ENCODE peak calls at places on chromosome 1, in six cellular contexts. One of them, this sample, is unnamed.

GRCh38 chr1:201702936-201703335 is 126.0 kb upstream of the IPO9 start:
- DNase-seq in NCI-H510A treated with DMSO at 0.1 percent for 48 hours: peak; percentile 97
- DNase-seq in immature natural killer cell: no peak
- DNase-seq in stimulated activated CD4-positive, alpha-beta T cell treated with anti-CD3 and anti-CD28 coated beads, Interleukin-2, amount 100 ng/mL, for 48 hours: no peak
- DNase-seq in glomerular endothelial cell: no peak
- DNase-seq in hippocampal formation: no peak
- DNase-seq in this sample: no peak

GRCh38 chr1:186985889-186986491 is 157.2 kb downstream of the PLA2G4A start:
- DNase-seq in NCI-H510A treated with DMSO at 0.1 percent for 48 hours: peak; percentile 45
- DNase-seq in immature natural killer cell: peak; percentile 14
- DNase-seq in stimulated activated CD4-positive, alpha-beta T cell treated with anti-CD3 and anti-CD28 coated beads, Interleukin-2, amount 100 ng/mL, for 48 hours: no peak
- DNase-seq in glomerular endothelial cell: no peak
- DNase-seq in hippocampal formation: peak; percentile 84
- DNase-seq in this sample: peak; percentile 37

GRCh38 chr1:212782422-212783154 is 9.0 kb downstream of the NSL1 start:
- DNase-seq in NCI-H510A treated with DMSO at 0.1 percent for 48 hours: peak; percentile 50
- DNase-seq in immature natural killer cell: no peak
- DNase-seq in stimulated activated CD4-positive, alpha-beta T cell treated with anti-CD3 and anti-CD28 coated beads, Interleukin-2, amount 100 ng/mL, for 48 hours: no peak
- DNase-seq in glomerular endothelial cell: no peak
- DNase-seq in hippocampal formation: peak; percentile 6
- DNase-seq in this sample: no peak

GRCh38 chr1:158153179-158153578 is 27.5 kb upstream of the CD1D start:
- DNase-seq in NCI-H510A treated with DMSO at 0.1 percent for 48 hours: no peak
- DNase-seq in immature natural killer cell: no peak
- DNase-seq in stimulated activated CD4-positive, alpha-beta T cell treated with anti-CD3 and anti-CD28 coated beads, Interleukin-2, amount 100 ng/mL, for 48 hours: no peak
- DNase-seq in glomerular endothelial cell: no peak
- DNase-seq in hippocampal formation: no peak
- DNase-seq in this sample: no peak

GRCh38 chr1:48471103-48471502 is 901 bp downstream of the SPATA6 start:
- DNase-seq in NCI-H510A treated with DMSO at 0.1 percent for 48 hours: no peak
- DNase-seq in immature natural killer cell: no peak
- DNase-seq in stimulated activated CD4-positive, alpha-beta T cell treated with anti-CD3 and anti-CD28 coated beads, Interleukin-2, amount 100 ng/mL, for 48 hours: no peak
- DNase-seq in glomerular endothelial cell: no peak
- DNase-seq in hippocampal formation: no peak
- DNase-seq in this sample: no peak

GRCh38 chr1:209884665-209885117 is 53.3 kb upstream of the SYT14 start:
- DNase-seq in NCI-H510A treated with DMSO at 0.1 percent for 48 hours: no peak
- DNase-seq in immature natural killer cell: no peak
- DNase-seq in stimulated activated CD4-positive, alpha-beta T cell treated with anti-CD3 and anti-CD28 coated beads, Interleukin-2, amount 100 ng/mL, for 48 hours: peak; percentile 32
- DNase-seq in glomerular endothelial cell: peak; percentile 96
- DNase-seq in hippocampal formation: no peak
- DNase-seq in this sample: no peak

GRCh38 chr1:180863158-180863775 is 49.4 kb upstream of the KIAA1614 start:
- DNase-seq in NCI-H510A treated with DMSO at 0.1 percent for 48 hours: peak; percentile 49
- DNase-seq in immature natural killer cell: peak; percentile 18
- DNase-seq in stimulated activated CD4-positive, alpha-beta T cell treated with anti-CD3 and anti-CD28 coated beads, Interleukin-2, amount 100 ng/mL, for 48 hours: peak; percentile 23
- DNase-seq in glomerular endothelial cell: peak; percentile 63
- DNase-seq in hippocampal formation: peak; percentile 35
- DNase-seq in this sample: peak; percentile 13

GRCh38 chr1:94044891-94045290 is 76.1 kb downstream of the ABCA4 start:
- DNase-seq in NCI-H510A treated with DMSO at 0.1 percent for 48 hours: no peak
- DNase-seq in immature natural killer cell: no peak
- DNase-seq in stimulated activated CD4-positive, alpha-beta T cell treated with anti-CD3 and anti-CD28 coated beads, Interleukin-2, amount 100 ng/mL, for 48 hours: no peak
- DNase-seq in glomerular endothelial cell: no peak
- DNase-seq in hippocampal formation: no peak
- DNase-seq in this sample: no peak

GRCh38 chr1:74799119-74799518 is 66.2 kb downstream of the TYW3 start:
- DNase-seq in NCI-H510A treated with DMSO at 0.1 percent for 48 hours: no peak
- DNase-seq in immature natural killer cell: no peak
- DNase-seq in stimulated activated CD4-positive, alpha-beta T cell treated with anti-CD3 and anti-CD28 coated beads, Interleukin-2, amount 100 ng/mL, for 48 hours: no peak
- DNase-seq in glomerular endothelial cell: no peak
- DNase-seq in hippocampal formation: no peak
- DNase-seq in this sample: no peak

GRCh38 chr1:59707216-59707615 is 107.5 kb upstream of the HOOK1 start:
- DNase-seq in NCI-H510A treated with DMSO at 0.1 percent for 48 hours: no peak
- DNase-seq in immature natural killer cell: no peak
- DNase-seq in stimulated activated CD4-positive, alpha-beta T cell treated with anti-CD3 and anti-CD28 coated beads, Interleukin-2, amount 100 ng/mL, for 48 hours: no peak
- DNase-seq in glomerular endothelial cell: no peak
- DNase-seq in hippocampal formation: no peak
- DNase-seq in this sample: peak; percentile 42

This sample was measured in frontal cortex.